ENCODE peak calls at places on chromosome 20, in eight cellular contexts. L, Y, N, O, Q, C, M and G are unnamed samples.

GRCh38 chr20:20551409-20551808 is 161.0 kb downstream of the RALGAPA2 start:
- DNase-seq in L (no peak), Y (no peak), N (no peak), O (no peak), Q (no peak), C (no peak), M (no peak), G (no peak)

GRCh38 chr20:33724439-33725094 is 4.5 kb upstream of the PXMP4 start:
- DNase-seq in L (no peak), Y (no peak), N (no peak), O (no peak), Q (no peak), C (no peak), M (no peak), G (no peak)

GRCh38 chr20:3071266-3071609 is 182 bp upstream of the OXT start:
- DNase-seq in L (no peak), Y (no peak), N (no peak), O (no peak), Q (no peak), C (no peak), M (no peak), G (no peak)

GRCh38 chr20:39190666-39191570 is 228.8 kb downstream of the DHX35 start:
- DNase-seq in L (peak), Y (no peak), N (no peak), O (no peak), Q (peak), C (no peak), M (no peak), G (no peak)

GRCh38 chr20:33657704-33658095 is 4.4 kb upstream of the C20orf144 start:
- DNase-seq in L (no peak), Y (no peak), N (peak), O (no peak), Q (no peak), C (no peak), M (no peak), G (no peak)

GRCh38 chr20:57342829-57343228 is 8.2 kb upstream of the RAE1 start:
- DNase-seq in L (peak), Y (no peak), N (no peak), O (no peak), Q (no peak), C (no peak), M (no peak), G (no peak)

GRCh38 chr20:39799366-39799965 is 837.3 kb downstream of the DHX35 start:
- DNase-seq in L (no peak), Y (no peak), N (no peak), O (no peak), Q (no peak), C (no peak), M (no peak), G (no peak)

GRCh38 chr20:25669826-25670422 is 26.7 kb downstream of the ZNF337 start:
- DNase-seq in L (peak), Y (no peak), N (no peak), O (no peak), Q (peak), C (no peak), M (peak), G (no peak)

GRCh38 chr20:25629816-25630499 is 6.1 kb upstream of the NANP start:
- DNase-seq in L (no peak), Y (no peak), N (no peak), O (no peak), Q (no peak), C (no peak), M (no peak), G (no peak)

GRCh38 chr20:48247961-48248360 is 462.7 kb upstream of the SULF2 start:
- DNase-seq in L (no peak), Y (no peak), N (no peak), O (no peak), Q (no peak), C (no peak), M (no peak), G (no peak)

GRCh38 chr20:24703284-24703610 is 233.8 kb downstream of the SYNDIG1 start:
- DNase-seq in L (no peak), Y (no peak), N (no peak), O (no peak), Q (no peak), C (no peak), M (no peak), G (no peak)

GRCh38 chr20:51639206-51639832 is 96.8 kb upstream of the NFATC2 start:
- DNase-seq in L (peak), Y (peak), N (peak), O (peak), Q (peak), C (peak), M (no peak), G (peak)

GRCh38 chr20:16446246-16446645 is 127.0 kb downstream of the KIF16B start:
- DNase-seq in L (no peak), Y (no peak), N (no peak), O (no peak), Q (no peak), C (no peak), M (no peak), G (no peak)

GRCh38 chr20:774680-775057 is 6.4 kb upstream of the SLC52A3 start:
- DNase-seq in L (no peak), Y (no peak), N (no peak), O (no peak), Q (no peak), C (no peak), M (no peak), G (no peak)

GRCh38 chr20:62792182-62792939 is 3.9 kb upstream of the MRGBP start:
- DNase-seq in L (peak), Y (no peak), N (no peak), O (no peak), Q (no peak), C (no peak), M (no peak), G (no peak)

GRCh38 chr20:47985092-47985850 is 200.0 kb upstream of the SULF2 start:
- DNase-seq in L (no peak), Y (no peak), N (no peak), O (no peak), Q (peak), C (no peak), M (no peak), G (no peak)

GRCh38 chr20:20611165-20611564 is 101.3 kb downstream of the RALGAPA2 start:
- DNase-seq in L (no peak), Y (no peak), N (no peak), O (no peak), Q (no peak), C (no peak), M (no peak), G (no peak)

GRCh38 chr20:44683263-44684046 is 31.7 kb upstream of the CCN5 start:
- DNase-seq in L (no peak), Y (peak), N (peak), O (no peak), Q (peak), C (no peak), M (no peak), G (no peak)

GRCh38 chr20:41854765-41855164 is 236.6 kb upstream of the CHD6 start:
- DNase-seq in L (no peak), Y (no peak), N (no peak), O (no peak), Q (peak), C (no peak), M (no peak), G (no peak)

GRCh38 chr20:59604770-59605665 is 678 bp downstream of the PHACTR3 start:
- DNase-seq in L (no peak), Y (no peak), N (no peak), O (peak), Q (peak), C (no peak), M (no peak), G (no peak)

GRCh38 chr20:34068001-34068400 is 44.0 kb downstream of the EIF2S2 start:
- DNase-seq in L (no peak), Y (no peak), N (no peak), O (no peak), Q (no peak), C (no peak), M (no peak), G (no peak)

GRCh38 chr20:38990728-38991127 is 28.6 kb downstream of the DHX35 start:
- DNase-seq in L (no peak), Y (no peak), N (no peak), O (no peak), Q (no peak), C (no peak), M (no peak), G (no peak)

GRCh38 chr20:7736336-7736735 is 203.9 kb downstream of the HAO1 start:
- DNase-seq in L (no peak), Y (no peak), N (no peak), O (no peak), Q (no peak), C (no peak), M (no peak), G (no peak)

GRCh38 chr20:32285621-32286334 is 8.3 kb downstream of the KIF3B start:
- DNase-seq in L (peak), Y (no peak), N (no peak), O (no peak), Q (peak), C (no peak), M (no peak), G (no peak)

GRCh38 chr20:34370062-34370461 is 7.0 kb downstream of the ITCH start:
- DNase-seq in L (no peak), Y (no peak), N (no peak), O (no peak), Q (no peak), C (no peak), M (no peak), G (no peak)

GRCh38 chr20:10218536-10219451 is at the start of gene SNAP25:
- DNase-seq in L (peak), Y (peak), N (no peak), O (no peak), Q (peak), C (no peak), M (peak), G (peak)

GRCh38 chr20:61025536-61025935 is 226.5 kb upstream of the CDH4 start:
- DNase-seq in L (no peak), Y (no peak), N (no peak), O (no peak), Q (no peak), C (no peak), M (no peak), G (no peak)

GRCh38 chr20:50237349-50237748 is 46.7 kb downstream of the CEBPB start:
- DNase-seq in L (no peak), Y (no peak), N (no peak), O (no peak), Q (no peak), C (no peak), M (no peak), G (no peak)

GRCh38 chr20:23446505-23446904 is 6.2 kb downstream of the CST11 start:
- DNase-seq in L (peak), Y (peak), N (peak), O (peak), Q (peak), C (peak), M (no peak), G (peak)

GRCh38 chr20:35992713-35993335 is 24.4 kb downstream of the CNBD2 start:
- DNase-seq in L (peak), Y (no peak), N (no peak), O (no peak), Q (peak), C (peak), M (no peak), G (peak)

GRCh38 chr20:21808863-21809664 is 103.6 kb downstream of the PAX1 start:
- DNase-seq in L (no peak), Y (peak), N (peak), O (peak), Q (peak), C (peak), M (no peak), G (no peak)
- TF ChIP-seq CTCF in L (peak), Y (peak), N (peak), O (peak), Q (peak), C (peak), M (no peak), G (peak)

GRCh38 chr20:9142809-9143208 is 73.9 kb downstream of the PLCB4 start:
- DNase-seq in L (no peak), Y (no peak), N (no peak), O (no peak), Q (no peak), C (no peak), M (no peak), G (no peak)

GRCh38 chr20:9144643-9145042 is 75.8 kb downstream of the PLCB4 start:
- DNase-seq in L (no peak), Y (no peak), N (no peak), O (no peak), Q (no peak), C (no peak), M (no peak), G (no peak)

GRCh38 chr20:9143926-9144325 is 75.0 kb downstream of the PLCB4 start:
- DNase-seq in L (no peak), Y (no peak), N (no peak), O (no peak), Q (no peak), C (no peak), M (no peak), G (no peak)

GRCh38 chr20:9146649-9147048 is 77.8 kb downstream of the PLCB4 start:
- DNase-seq in L (no peak), Y (no peak), N (no peak), O (no peak), Q (no peak), C (no peak), M (no peak), G (no peak)

DNA sequence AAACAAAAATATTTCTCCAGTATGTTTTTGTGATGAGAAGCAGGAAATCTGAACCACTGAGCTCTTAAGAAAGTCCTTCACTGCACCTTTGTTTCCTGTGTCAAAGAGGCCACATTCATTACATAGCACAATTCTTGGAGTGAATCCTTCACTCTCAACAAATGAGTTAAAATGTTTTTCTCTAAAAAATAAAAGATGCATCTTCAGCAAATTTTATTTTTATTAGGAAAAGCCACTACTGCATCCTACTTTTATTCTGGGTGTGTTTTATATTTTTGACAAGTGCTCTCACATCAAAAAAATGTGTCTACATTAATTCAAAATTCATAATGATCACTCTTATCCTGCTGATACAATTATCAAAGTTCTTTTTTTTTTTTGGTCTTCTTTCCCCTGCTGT is 76.3 kb downstream of the PLCB4 start:
- DNase-seq in L (no peak), Y (no peak), N (no peak), O (no peak), Q (no peak), C (no peak), M (no peak), G (no peak)
- H3K27ac ChIP-seq in L (no peak), Y (no peak), N (peak), O (no peak), Q (no peak), C (no peak), M (no peak), G (no peak)

GRCh38 chr20:37276494-37277252 is 12.8 kb upstream of the MANBAL start:
- DNase-seq in L (peak), Y (peak), N (peak), O (peak), Q (peak), C (peak), M (peak), G (peak)
- TF ChIP-seq CTCF in L (peak), Y (no peak), N (peak), O (peak), Q (peak), C (peak), M (peak), G (peak)

DNA sequence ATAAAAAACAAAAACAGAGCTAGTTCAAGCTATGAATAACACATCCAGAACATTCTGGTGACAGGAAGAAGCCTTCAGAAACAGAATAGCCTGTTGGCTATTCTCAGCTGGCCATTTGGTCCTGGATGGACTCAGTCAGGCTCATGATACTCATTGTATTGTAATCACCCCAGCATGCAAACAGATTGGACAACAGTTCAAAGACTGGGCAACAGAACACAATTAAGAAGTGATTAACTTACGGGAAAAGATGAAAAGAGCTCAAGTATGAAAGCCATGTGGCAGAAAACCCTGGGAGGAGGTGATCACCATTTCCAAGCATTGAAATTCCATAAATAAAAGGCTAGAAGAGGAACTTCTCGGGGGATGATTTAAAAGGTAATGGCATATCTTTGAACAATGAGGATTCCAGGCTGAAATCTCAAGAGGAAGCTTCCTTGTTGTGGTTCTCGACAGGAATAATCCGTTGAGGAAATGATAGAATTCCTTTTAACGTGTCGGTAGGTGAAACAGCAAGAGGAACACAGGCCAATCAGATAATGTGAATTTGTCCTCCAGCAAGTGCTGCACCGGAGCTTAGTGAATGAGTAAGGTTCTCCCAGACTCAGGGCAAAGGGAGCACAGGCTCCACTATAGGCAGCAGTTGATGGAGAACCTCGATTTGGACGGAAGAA is 172.4 kb downstream of the BCAS1 start:
- DNase-seq in L (no peak), Y (no peak), N (no peak), O (no peak), Q (no peak), C (no peak), M (no peak), G (no peak)
- H3K27ac ChIP-seq in L (no peak), Y (peak), N (peak), O (no peak), Q (no peak), C (no peak), M (no peak), G (peak)